ENCODE peak calls at places on chromosomes 7 and 10, in four cellular contexts. O, X, W and S are unnamed samples.
A peak's percentile ranks its signal among the peaks of the same experiment; 100 is the strongest.

GRCh38 chr10:119652361-119652760 is 1.2 kb downstream of the BAG3 start:
- DNase-seq in X (peak; percentile 46), W (peak; percentile 57), O (peak; percentile 86), S (peak; percentile 69)

GRCh38 chr7:83060218-83060617 is 102.5 kb downstream of the PCLO start:
- DNase-seq in X (no peak), O (no peak), W (no peak), S (no peak)

GRCh38 chr7:28179081-28180030 is 1.2 kb downstream of the JAZF1 start:
- DNase-seq in X (peak; percentile 80), W (peak; percentile 58), O (peak; percentile 84), S (peak; percentile 72)

GRCh38 chr10:129949411-129950335 is 14.4 kb downstream of the EBF3 start:
- DNase-seq in O (peak; percentile 51), X (no peak), W (no peak), S (no peak)

GRCh38 chr7:145269418-145270161 is 433.7 kb upstream of the TPK1 start:
- DNase-seq in O (no peak), W (peak; percentile 13), X (no peak), S (no peak)

GRCh38 chr7:124101173-124101768 is 68.4 kb upstream of the TMEM229A start:
- DNase-seq in W (peak; percentile 52), O (peak; percentile 3), X (peak; percentile 17), S (peak; percentile 56)

GRCh38 chr10:91220954-91221696 is 662 bp downstream of the PCGF5 start:
- DNase-seq in X (peak; percentile 66), O (peak; percentile 53), W (peak; percentile 7), S (peak; percentile 41)

GRCh38 chr10:13969118-13969791 is 361.5 kb downstream of the FRMD4A start:
- DNase-seq in O (no peak), X (no peak), W (peak; percentile 2), S (no peak)

GRCh38 chr10:117341061-117341460 is 34.2 kb downstream of the PDZD8 start:
- DNase-seq in W (no peak), O (no peak), X (no peak), S (no peak)

GRCh38 chr10:117339569-117339968 is 35.7 kb downstream of the PDZD8 start:
- DNase-seq in W (no peak), O (peak; percentile 53), X (no peak), S (no peak)

GRCh38 chr10:117345143-117345542 is 30.1 kb downstream of the PDZD8 start:
- DNase-seq in W (no peak), O (no peak), X (no peak), S (no peak)

GRCh38 chr10:117339979-117340378 is 35.3 kb downstream of the PDZD8 start:
- DNase-seq in O (no peak), X (no peak), W (no peak), S (no peak)

GRCh38 chr10:117342638-117343037 is 32.6 kb downstream of the PDZD8 start:
- DNase-seq in O (peak; percentile 73), X (no peak), W (peak; percentile 88), S (no peak)
- H3K79me2 ChIP-seq in O (peaks cover 93% of the 10 kb centered on the region), X (peaks cover 6% of the 10 kb centered on the region), W (peaks cover 74% of the 10 kb centered on the region), S (peaks cover 50% of the 10 kb centered on the region)

GRCh38 chr7:122546496-122546895 is 152.4 kb downstream of the RNF133 start:
- DNase-seq in O (no peak), X (no peak), W (no peak), S (no peak)
- TF ChIP-seq EZH2phosphoT487 in O (no peak), X (no peak), W (no peak), S (no peak)

GRCh38 chr7:777679-778078 is 50.6 kb upstream of the PRKAR1B start:
- DNase-seq in X (no peak), W (no peak), O (no peak), S (no peak)

GRCh38 chr7:776381-776780 is 49.3 kb upstream of the PRKAR1B start:
- DNase-seq in X (no peak), W (no peak), O (no peak), S (no peak)

GRCh38 chr7:778968-779451 is 51.9 kb upstream of the PRKAR1B start:
- DNase-seq in W (no peak), O (no peak), X (no peak), S (no peak)

GRCh38 chr7:778271-778967 is 51.3 kb upstream of the PRKAR1B start:
- DNase-seq in O (no peak), W (no peak), X (no peak), S (no peak)

DNA sequence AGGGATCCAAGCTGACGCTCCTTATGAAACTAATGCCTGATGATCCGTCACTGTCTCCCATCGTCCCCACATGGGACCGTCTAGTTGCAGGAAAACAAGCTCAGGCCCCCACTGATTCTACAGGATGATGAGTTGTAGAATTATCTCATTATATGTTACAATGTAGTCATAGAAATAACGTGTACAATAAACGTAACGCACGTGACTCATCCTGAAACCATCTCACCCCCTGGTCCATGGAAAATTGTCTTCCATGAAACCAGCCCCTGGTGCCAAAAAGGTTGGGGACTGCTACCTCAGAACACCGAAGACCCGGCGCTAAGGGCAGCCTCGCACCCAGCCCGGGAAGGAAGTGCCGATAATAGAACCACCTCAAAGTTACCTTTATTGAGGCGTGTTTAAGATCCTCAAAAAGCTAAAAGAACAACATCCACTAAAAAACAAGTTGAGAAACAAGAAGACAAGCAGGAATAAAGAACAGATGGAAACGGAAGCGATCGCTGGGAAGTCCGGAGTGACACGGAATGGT is 50.0 kb upstream of the PRKAR1B start:
- DNase-seq in W (no peak), X (no peak), O (no peak), S (no peak)
- H3K79me2 ChIP-seq in W (no peaks in the 10 kb centered on the region), X (no peaks in the 10 kb centered on the region), O (no peaks in the 10 kb centered on the region), S (no peaks in the 10 kb centered on the region)

GRCh38 chr10:80896959-80897358 is 359.3 kb downstream of the SH2D4B start:
- DNase-seq in X (no peak), O (no peak), W (no peak), S (no peak)

GRCh38 chr10:80894797-80895467 is 357.2 kb downstream of the SH2D4B start:
- DNase-seq in O (no peak), W (no peak), X (no peak), S (no peak)

GRCh38 chr10:80896076-80896475 is 358.4 kb downstream of the SH2D4B start:
- DNase-seq in O (no peak), X (no peak), W (no peak), S (no peak)

GRCh38 chr10:80893256-80893655 is 355.6 kb downstream of the SH2D4B start:
- DNase-seq in O (no peak), W (no peak), X (no peak), S (no peak)

GRCh38 chr10:80894339-80894791 is 356.7 kb downstream of the SH2D4B start:
- DNase-seq in X (no peak), W (no peak), O (no peak), S (no peak)
- TF ChIP-seq EZH2phosphoT487 in X (no peak), W (no peak), O (no peak), S (no peak)

GRCh38 chr7:44912775-44913347 is 27.5 kb upstream of the PURB start:
- DNase-seq in O (no peak), W (no peak), X (no peak), S (no peak)
- H3K79me2 ChIP-seq in O (no peaks in the 10 kb centered on the region), W (no peaks in the 10 kb centered on the region), X (no peaks in the 10 kb centered on the region), S (no peaks in the 10 kb centered on the region)

DNA sequence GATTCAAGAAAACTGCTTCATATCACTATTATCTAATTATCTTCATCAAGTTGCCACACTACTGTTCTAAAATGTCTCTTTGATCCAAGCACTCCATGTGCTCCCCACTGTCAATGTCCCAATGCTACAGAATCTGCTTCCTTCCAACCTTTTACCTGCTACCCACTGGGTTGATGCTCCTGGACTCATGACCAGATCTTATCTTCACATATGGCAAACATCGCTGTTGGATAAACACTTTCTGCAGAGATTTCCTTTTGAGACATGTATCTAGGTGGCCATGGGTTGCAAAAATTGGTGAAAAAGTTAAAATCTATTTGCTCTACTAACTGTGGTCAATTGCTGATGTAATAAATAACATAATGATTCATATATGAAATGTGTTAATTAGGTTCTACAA is 24.5 kb upstream of the SEMA3C start:
- DNase-seq in X (no peak), W (peak; percentile 40), O (no peak), S (no peak)
- TF ChIP-seq EZH2phosphoT487 in X (no peak), W (no peak), O (no peak), S (no peak)

DNA sequence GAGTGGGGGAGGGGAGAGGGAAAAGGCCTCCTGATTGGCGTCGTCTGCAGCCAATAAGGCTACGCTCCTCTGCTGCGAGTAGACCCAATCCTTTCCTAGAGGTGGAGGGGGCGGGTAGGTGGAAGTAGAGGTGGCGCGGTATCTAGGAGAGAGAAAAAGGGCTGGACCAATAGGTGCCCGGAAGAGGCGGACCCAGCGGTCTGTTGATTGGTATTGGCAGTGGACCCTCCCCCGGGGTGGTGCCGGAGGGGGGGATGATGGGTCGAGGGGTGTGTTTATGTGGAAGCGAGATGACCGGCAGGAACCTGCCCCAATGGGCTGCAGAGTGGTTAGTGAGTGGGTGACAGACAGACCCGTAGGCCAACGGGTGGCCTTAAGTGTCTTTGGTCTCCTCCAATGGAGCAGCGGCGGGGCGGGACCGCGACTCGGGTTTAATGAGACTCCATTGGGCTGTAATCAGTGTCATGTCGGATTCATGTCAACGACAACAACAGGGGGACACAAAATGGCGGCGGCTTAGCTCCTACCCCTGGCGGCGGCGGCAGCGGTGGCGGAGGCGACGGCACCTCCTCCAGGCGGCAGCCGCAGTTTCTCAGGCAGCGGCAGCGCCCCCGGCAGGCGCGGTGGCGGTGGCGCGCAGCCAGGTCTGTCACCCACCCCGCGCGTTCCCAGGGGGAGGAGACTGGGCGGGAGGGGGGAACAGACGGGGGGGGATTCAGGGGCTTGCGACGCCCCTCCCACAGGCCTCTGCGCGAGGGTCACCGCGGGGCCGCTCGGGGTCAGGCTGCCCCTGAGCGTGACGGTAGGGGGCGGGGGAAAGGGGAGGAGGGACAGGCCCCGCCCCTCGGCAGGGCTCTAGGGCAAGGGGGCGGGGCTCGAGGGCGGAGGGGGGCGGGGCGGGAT is at the start of gene KAT6B:
- DNase-seq in O (peak; percentile 100), X (peak; percentile 100), W (peak; percentile 100), S (peak; percentile 100)
- H3K79me2 ChIP-seq in O (peaks cover 43% of the 10 kb centered on the region), X (peaks cover 27% of the 10 kb centered on the region), W (peaks cover 47% of the 10 kb centered on the region), S (peaks cover 38% of the 10 kb centered on the region)